ENCODE peak calls at places on chromosomes 2 and 18, in nine cellular contexts. B is stimulated activated CD8-positive, alpha-beta memory T cell treated with anti-CD3 and anti-CD28 coated beads, Interleukin-4, amount 100 ng/mL, for 48 hours; Z is smooth muscle cell of the brain vasculature; S is astrocyte of the hippocampus; Q is Karpas-422; K is ACHN; X is GM12865; A is NCI-H1436 treated with DMSO at 0.1 percent for 48 hours; W is GOT3. T is an unnamed sample.

GRCh38 chr2:173343921-173344320 is 10.8 kb upstream of the CDCA7 start:
- DNase-seq in W (no peak), Q (no peak), S (no peak), X (no peak), B (no peak), Z (no peak), A (no peak), K (no peak), T (no peak)

GRCh38 chr2:67954125-67954748 is 108.6 kb downstream of the C1D start:
- DNase-seq in K (no peak), X (no peak), B (no peak), S (peak; percentile 33), W (no peak), A (peak; percentile 96), Q (no peak), Z (no peak), T (no peak)

GRCh38 chr2:8663997-8664396 is 17.9 kb upstream of the ID2 start:
- DNase-seq in Z (no peak), K (no peak), A (no peak), W (no peak), S (no peak), Q (peak; percentile 44), X (no peak), B (peak; percentile 27), T (peak; percentile 27)

GRCh38 chr18:58525517-58525916 is 103.4 kb downstream of the ALPK2 start:
- DNase-seq in X (peak; percentile 86), K (peak; percentile 50), W (no peak), S (peak; percentile 50), Z (no peak), A (no peak), Q (no peak), B (peak; percentile 72), T (peak; percentile 72)

GRCh38 chr18:23578891-23579653 is 7.2 kb downstream of the NPC1 start:
- DNase-seq in Z (no peak), K (no peak), X (no peak), A (no peak), Q (no peak), W (no peak), S (no peak), B (no peak), T (no peak)

GRCh38 chr2:37349376-37349775 is 4.9 kb downstream of the QPCT start:
- DNase-seq in Z (no peak), B (no peak), S (no peak), A (no peak), K (no peak), W (no peak), X (no peak), Q (no peak), T (no peak)

GRCh38 chr2:183269956-183270355 is 145.7 kb downstream of the NUP35 start:
- DNase-seq in A (no peak), B (no peak), S (peak; percentile 73), W (no peak), X (no peak), K (no peak), Q (no peak), Z (no peak), T (no peak)

GRCh38 chr2:239285071-239285931 is 115.5 kb downstream of the HDAC4 start:
- DNase-seq in K (no peak), W (no peak), A (no peak), S (peak; percentile 44), Z (no peak), X (peak; percentile 59), B (no peak), Q (no peak), T (peak; percentile 68)

GRCh38 chr18:2918761-2919550 is 72.2 kb downstream of the EMILIN2 start:
- DNase-seq in B (peak; percentile 23), S (no peak), X (no peak), K (no peak), Q (no peak), Z (no peak), W (no peak), A (no peak), T (no peak)

GRCh38 chr2:71154279-71154678 is 23.8 kb downstream of the MPHOSPH10 start:
- DNase-seq in Q (no peak), X (no peak), K (no peak), B (no peak), A (no peak), W (no peak), S (no peak), Z (no peak), T (no peak)

GRCh38 chr2:237465515-237466227 is 21.4 kb upstream of the MLPH start:
- DNase-seq in Q (no peak), S (peak; percentile 74), Z (no peak), A (no peak), X (no peak), K (peak; percentile 97), W (no peak), B (peak; percentile 19), T (no peak)

GRCh38 chr2:31729442-31730092 is 148.8 kb upstream of the SRD5A2 start:
- DNase-seq in B (no peak), W (no peak), Q (peak; percentile 72), S (peak; percentile 5), X (peak; percentile 47), K (peak; percentile 51), Z (no peak), A (no peak), T (no peak)

GRCh38 chr18:13268746-13269285 is 50.3 kb downstream of the LDLRAD4 start:
- DNase-seq in S (peak; percentile 67), A (no peak), K (no peak), W (no peak), X (no peak), Z (no peak), B (no peak), Q (no peak), T (no peak)

GRCh38 chr2:193743089-193743488 is 1548.4 kb upstream of the TMEFF2 start:
- DNase-seq in K (no peak), Z (no peak), Q (no peak), A (peak; percentile 93), B (no peak), W (no peak), S (no peak), X (no peak), T (no peak)

GRCh38 chr2:180463608-180464007 is 456.5 kb upstream of the CWC22 start:
- DNase-seq in A (no peak), B (no peak), W (no peak), X (no peak), S (no peak), Z (no peak), K (no peak), Q (no peak), T (no peak)

GRCh38 chr2:120750488-120751210 is 15.0 kb downstream of the GLI2 start:
- DNase-seq in S (peak; percentile 81), A (no peak), X (no peak), Z (no peak), Q (no peak), W (no peak), B (no peak), K (no peak), T (peak; percentile 57)

GRCh38 chr2:238379096-238379810 is 47.5 kb upstream of the ASB1 start:
- DNase-seq in Q (no peak), B (peak; percentile 37), S (peak; percentile 71), X (peak; percentile 56), A (no peak), W (no peak), K (peak; percentile 23), Z (no peak), T (peak; percentile 68)

GRCh38 chr2:1621501-1621900 is 122.8 kb downstream of the PXDN start:
- DNase-seq in B (no peak), K (no peak), X (no peak), A (no peak), S (no peak), Q (no peak), Z (no peak), W (no peak), T (no peak)

GRCh38 chr2:96802281-96802595 is 13.8 kb upstream of the CNNM3 start:
- DNase-seq in X (peak; percentile 57), Z (no peak), B (peak; percentile 44), W (no peak), S (no peak), K (peak; percentile 19), Q (no peak), A (no peak), T (peak; percentile 81)

GRCh38 chr2:79191081-79191480 is 31.5 kb upstream of the REG3A start:
- DNase-seq in X (no peak), S (no peak), B (no peak), Z (no peak), K (no peak), Q (no peak), W (no peak), A (no peak), T (no peak)

GRCh38 chr2:20135631-20136050 is 84.2 kb upstream of the LAPTM4A start:
- DNase-seq in X (peak; percentile 81), K (peak; percentile 60), B (peak; percentile 69), W (no peak), Z (peak; percentile 39), A (no peak), S (peak; percentile 79), Q (peak; percentile 96), T (peak; percentile 67)

T was measured in activated effector memory CD4-positive, alpha-beta T cell treated with anti-CD3 and anti-CD28 coated beads, Interleukin-2, amount 50 U/mL, for 16 hours.